ENCODE peak calls at places on chromosome 13, in six cellular contexts. E is right atrium auricular region, H is fibroblast of lung, B is heart right ventricle, L is cardiac muscle cell, M is AG04450. X is an unnamed sample.

GRCh38 chr13:110759710-110760109 is 46.2 kb downstream of the ING1 start:
- DNase-seq in E (no peak), H (peak), B (no peak), L (no peak), M (no peak), X (peak)

GRCh38 chr13:106882222-106882621 is 314.3 kb upstream of the ARGLU1 start:
- DNase-seq in E (no peak), H (no peak), B (no peak), L (no peak), M (no peak), X (no peak)

GRCh38 chr13:60155978-60156377 is 7.8 kb downstream of the DIAPH3 start:
- DNase-seq in E (no peak), H (no peak), B (no peak), L (no peak), M (no peak), X (no peak)

GRCh38 chr13:45143346-45143751 is 23.0 kb downstream of the GTF2F2 start:
- DNase-seq in E (no peak), H (peak), B (no peak), L (no peak), M (peak), X (no peak)

GRCh38 chr13:20128459-20128927 is 32.4 kb downstream of the GJA3 start:
- DNase-seq in E (no peak), H (no peak), B (no peak), L (peak), M (no peak), X (no peak)

GRCh38 chr13:26561636-26562537 is 4.4 kb downstream of the WASF3 start:
- DNase-seq in E (no peak), H (peak), B (no peak), L (peak), M (peak), X (peak)

GRCh38 chr13:62387642-62388041 is 972.0 kb upstream of the PCDH20 start:
- DNase-seq in E (no peak), H (peak), B (no peak), L (no peak), M (peak), X (no peak)

GRCh38 chr13:112870062-112870352 is 99.0 kb upstream of the MCF2L start:
- DNase-seq in E (no peak), H (no peak), B (no peak), L (no peak), M (no peak), X (no peak)

GRCh38 chr13:29802621-29803020 is 47.8 kb downstream of the UBL3 start:
- DNase-seq in E (no peak), H (no peak), B (no peak), L (no peak), M (no peak), X (no peak)

GRCh38 chr13:26458196-26458734 is 99.2 kb upstream of the WASF3 start:
- DNase-seq in E (no peak), H (no peak), B (no peak), L (no peak), M (no peak), X (no peak)

GRCh38 chr13:83618966-83619365 is 263.3 kb downstream of the SLITRK1 start:
- DNase-seq in E (no peak), H (peak), B (no peak), L (no peak), M (no peak), X (peak)

GRCh38 chr13:40471911-40472310 is 194.5 kb downstream of the FOXO1 start:
- DNase-seq in E (no peak), H (no peak), B (no peak), L (no peak), M (no peak), X (no peak)

GRCh38 chr13:95217920-95218830 is 83.1 kb downstream of the ABCC4 start:
- DNase-seq in E (no peak), H (no peak), B (no peak), L (no peak), M (no peak), X (no peak)

GRCh38 chr13:48656621-48657020 is 2.9 kb downstream of the CYSLTR2 start:
- DNase-seq in E (no peak), H (no peak), B (no peak), L (no peak), M (no peak), X (no peak)

GRCh38 chr13:112850273-112850672 is 118.7 kb upstream of the MCF2L start:
- DNase-seq in E (no peak), H (no peak), B (no peak), L (no peak), M (no peak), X (no peak)

GRCh38 chr13:51223284-51224270 is 1.4 kb downstream of the FAM124A start:
- DNase-seq in E (no peak), H (no peak), B (peak), L (no peak), M (no peak), X (no peak)

GRCh38 chr13:51767100-51767499 is 36.9 kb downstream of the DHRS12 start:
- DNase-seq in E (no peak), H (no peak), B (no peak), L (no peak), M (no peak), X (no peak)

GRCh38 chr13:110610955-110611595 is 4.3 kb upstream of the NAXD start:
- DNase-seq in E (no peak), H (peak), B (no peak), L (no peak), M (no peak), X (no peak)

GRCh38 chr13:79307866-79308298 is 98.2 kb downstream of the RBM26 start:
- DNase-seq in E (no peak), H (peak), B (no peak), L (no peak), M (peak), X (peak)

GRCh38 chr13:32586022-32586900 is at the start of gene PDS5B:
- DNase-seq in E (peak), H (peak), B (peak), L (peak), M (peak), X (peak)

GRCh38 chr13:107025991-107026390 is 458.1 kb upstream of the ARGLU1 start:
- DNase-seq in E (no peak), H (peak), B (peak), L (peak), M (no peak), X (peak)

GRCh38 chr13:75263741-75264407 is 218.1 kb downstream of the TBC1D4 start:
- DNase-seq in E (no peak), H (peak), B (no peak), L (no peak), M (no peak), X (no peak)

GRCh38 chr13:42880241-42880640 is 98.9 kb downstream of the FAM216B start:
- DNase-seq in E (no peak), H (no peak), B (peak), L (no peak), M (no peak), X (no peak)

GRCh38 chr13:93794197-93794885 is 567.7 kb downstream of the GPC6 start:
- DNase-seq in E (no peak), H (no peak), B (no peak), L (no peak), M (no peak), X (no peak)

GRCh38 chr13:42594577-42595571 is 20.9 kb downstream of the TNFSF11 start:
- DNase-seq in E (peak), H (peak), B (peak), L (peak), M (peak), X (peak)

GRCh38 chr13:31987071-31987470 is 44.5 kb upstream of the FRY start:
- DNase-seq in E (no peak), H (no peak), B (no peak), L (no peak), M (no peak), X (no peak)

GRCh38 chr13:30151398-30151797 is 156.0 kb downstream of the KATNAL1 start:
- DNase-seq in E (no peak), H (no peak), B (no peak), L (no peak), M (no peak), X (no peak)

GRCh38 chr13:40420160-40420740 is 246.2 kb downstream of the FOXO1 start:
- DNase-seq in E (no peak), H (no peak), B (no peak), L (no peak), M (no peak), X (no peak)

GRCh38 chr13:101204270-101205011 is 211.9 kb downstream of the NALCN start:
- DNase-seq in E (no peak), H (peak), B (no peak), L (no peak), M (no peak), X (no peak)

GRCh38 chr13:42279080-42279479 is 7.1 kb downstream of the AKAP11 start:
- DNase-seq in E (no peak), H (no peak), B (no peak), L (no peak), M (no peak), X (no peak)

GRCh38 chr13:79547211-79547610 is 66.3 kb downstream of the NDFIP2 start:
- DNase-seq in E (no peak), H (no peak), B (no peak), L (no peak), M (no peak), X (no peak)

GRCh38 chr13:42392706-42393572 is 121.0 kb downstream of the AKAP11 start:
- DNase-seq in E (no peak), H (peak), B (no peak), L (no peak), M (no peak), X (no peak)

GRCh38 chr13:96824110-96824509 is 170.2 kb downstream of the OXGR1 start:
- DNase-seq in E (no peak), H (no peak), B (no peak), L (no peak), M (no peak), X (no peak)

GRCh38 chr13:96819375-96819774 is 174.9 kb downstream of the OXGR1 start:
- DNase-seq in E (no peak), H (no peak), B (no peak), L (no peak), M (no peak), X (no peak)

GRCh38 chr13:96821971-96822370 is 172.3 kb downstream of the OXGR1 start:
- DNase-seq in E (no peak), H (no peak), B (no peak), L (no peak), M (no peak), X (no peak)

GRCh38 chr13:96821381-96821780 is 172.9 kb downstream of the OXGR1 start:
- DNase-seq in E (no peak), H (peak), B (no peak), L (no peak), M (no peak), X (peak)

GRCh38 chr13:96822900-96823299 is 171.4 kb downstream of the OXGR1 start:
- DNase-seq in E (no peak), H (peak), B (no peak), L (peak), M (no peak), X (no peak)
- TF ChIP-seq CTCF in E (no peak), H (no peak), B (no peak), L (peak), M (no peak), X (peak)

GRCh38 chr13:108270442-108270841 is 924 bp downstream of the TNFSF13B start:
- DNase-seq in E (no peak), H (no peak), B (no peak), L (peak), M (no peak), X (no peak)
- H3K27ac ChIP-seq in E (peak), H (peak), B (peak), L (no peak), M (no peak), X (no peak)

GRCh38 chr13:65882810-65883209 is 1347.3 kb downstream of the PCDH9 start:
- DNase-seq in E (no peak), H (no peak), B (no peak), L (no peak), M (no peak), X (no peak)
- TF ChIP-seq CTCF in E (no peak), H (no peak), B (no peak), L (peak), M (peak), X (peak)

GRCh38 chr13:28637714-28638355 is 21.1 kb upstream of the POMP start:
- DNase-seq in E (no peak), H (no peak), B (peak), L (no peak), M (no peak), X (peak)
- H3K27ac ChIP-seq in E (peak), H (no peak), B (peak), L (no peak), M (no peak), X (no peak)

DNA sequence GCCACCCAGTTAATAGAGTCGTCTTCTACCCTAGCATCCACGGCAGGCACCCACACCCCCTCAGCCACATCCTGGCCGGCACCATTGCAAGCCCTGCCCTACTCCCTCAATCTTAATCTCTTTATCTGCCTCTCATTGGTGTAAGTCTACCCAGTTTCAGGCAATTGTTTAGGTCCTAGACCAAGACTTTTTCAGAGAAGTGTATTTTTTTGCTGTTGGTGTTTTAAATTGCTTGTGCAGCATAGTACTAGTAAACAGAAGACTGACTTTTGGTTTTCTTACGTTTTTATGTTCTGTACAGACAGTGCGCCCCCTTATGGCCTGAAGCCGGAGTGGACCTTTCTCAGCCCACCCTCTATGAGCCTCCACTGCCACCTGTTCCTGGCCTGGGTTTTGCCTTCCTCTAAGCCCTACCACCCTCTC is 2.3 kb upstream of the LCP1 start:
- DNase-seq in E (no peak), H (no peak), B (peak), L (peak), M (no peak), X (no peak)
- TF ChIP-seq CTCF in E (peak), H (peak), B (no peak), L (peak), M (peak), X (peak)

DNA sequence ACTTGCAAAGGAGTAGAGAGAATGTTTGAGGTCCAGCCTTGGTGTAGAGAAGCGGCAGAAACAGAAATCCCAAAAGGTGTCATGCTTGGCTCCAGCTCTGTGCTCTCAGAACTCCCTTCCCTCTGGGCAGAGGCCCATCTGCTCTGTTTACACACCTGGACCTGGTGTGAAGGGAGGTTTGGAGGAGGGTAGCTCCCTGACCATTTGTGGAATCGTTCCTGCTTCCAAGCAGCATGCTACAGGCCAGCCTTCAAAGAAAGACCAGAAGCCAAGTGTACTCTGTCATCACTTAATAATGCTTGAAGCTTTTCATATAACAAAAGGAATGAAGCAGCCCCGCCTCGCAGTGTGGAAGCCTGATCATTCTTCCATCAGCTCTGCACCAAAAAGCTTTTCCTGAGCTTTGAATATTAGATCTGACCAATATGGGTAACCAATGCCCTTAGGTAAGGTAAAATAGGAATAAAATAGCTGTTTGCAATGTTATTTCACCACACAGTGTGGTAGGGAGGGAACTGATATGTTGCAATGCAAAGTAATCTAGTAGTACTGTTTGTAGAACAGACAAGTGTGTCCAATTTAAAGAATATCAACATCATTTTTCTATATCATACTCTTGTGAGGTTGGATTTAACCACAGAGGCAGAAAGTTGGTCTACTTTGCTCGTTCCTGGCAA is 63.3 kb downstream of the ZIC5 start:
- DNase-seq in E (no peak), H (peak), B (no peak), L (no peak), M (no peak), X (no peak)
- H3K27ac ChIP-seq in E (no peak), H (no peak), B (no peak), L (no peak), M (no peak), X (no peak)

DNA sequence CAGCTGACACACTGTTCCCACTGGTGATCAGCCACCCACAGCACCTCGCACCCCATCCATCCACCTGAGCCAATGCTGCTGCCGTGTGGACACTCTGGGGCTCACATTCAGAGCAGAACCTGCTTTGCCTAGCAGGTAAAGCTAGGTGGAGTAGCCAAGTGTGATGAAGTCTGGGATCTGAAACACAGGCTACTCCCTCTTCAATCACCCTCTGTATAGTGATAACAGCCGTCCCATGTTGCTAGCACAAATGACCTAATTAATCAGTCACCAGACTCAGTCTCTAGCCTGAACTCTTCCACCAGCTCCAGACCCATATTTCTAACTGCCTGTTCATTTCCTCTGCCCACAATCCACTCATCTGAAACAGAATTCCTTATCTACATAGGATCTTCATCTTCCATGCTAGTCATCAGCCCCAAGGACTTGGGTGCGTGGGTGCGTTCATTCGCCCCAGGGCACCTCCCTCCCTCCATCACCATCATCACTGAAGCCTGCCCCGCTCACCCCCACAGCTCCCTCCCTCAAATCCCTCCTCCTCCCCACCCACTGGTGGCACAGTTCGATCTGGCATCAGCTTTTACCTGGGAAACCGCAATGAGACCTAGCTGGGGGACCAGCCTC is 19.8 kb downstream of the STK24 start:
- DNase-seq in E (no peak), H (no peak), B (no peak), L (no peak), M (no peak), X (no peak)
- TF ChIP-seq CTCF in E (peak), H (no peak), B (no peak), L (no peak), M (no peak), X (peak)

GRCh38 chr13:99658266-99658991 is 157.2 kb downstream of the TM9SF2 start:
- DNase-seq in E (peak), H (peak), B (peak), L (peak), M (no peak), X (peak)
- H3K27ac ChIP-seq in E (peak), H (peak), B (peak), L (no peak), M (no peak), X (no peak)

GRCh38 chr13:27728271-27728670 is 64.0 kb upstream of the GSX1 start:
- DNase-seq in E (no peak), H (no peak), B (no peak), L (no peak), M (no peak), X (no peak)
- TF ChIP-seq CTCF in E (no peak), H (no peak), B (no peak), L (no peak), M (no peak), X (peak)

GRCh38 chr13:97281028-97281427 is 58.9 kb downstream of the MBNL2 start:
- DNase-seq in E (no peak), H (no peak), B (no peak), L (no peak), M (no peak), X (no peak)

GRCh38 chr13:97279079-97279411 is 56.9 kb downstream of the MBNL2 start:
- DNase-seq in E (no peak), H (no peak), B (no peak), L (no peak), M (no peak), X (no peak)

GRCh38 chr13:97278395-97279078 is 56.4 kb downstream of the MBNL2 start:
- DNase-seq in E (no peak), H (peak), B (no peak), L (no peak), M (no peak), X (no peak)

GRCh38 chr13:97279913-97280312 is 57.8 kb downstream of the MBNL2 start:
- DNase-seq in E (no peak), H (peak), B (no peak), L (no peak), M (no peak), X (peak)

DNA sequence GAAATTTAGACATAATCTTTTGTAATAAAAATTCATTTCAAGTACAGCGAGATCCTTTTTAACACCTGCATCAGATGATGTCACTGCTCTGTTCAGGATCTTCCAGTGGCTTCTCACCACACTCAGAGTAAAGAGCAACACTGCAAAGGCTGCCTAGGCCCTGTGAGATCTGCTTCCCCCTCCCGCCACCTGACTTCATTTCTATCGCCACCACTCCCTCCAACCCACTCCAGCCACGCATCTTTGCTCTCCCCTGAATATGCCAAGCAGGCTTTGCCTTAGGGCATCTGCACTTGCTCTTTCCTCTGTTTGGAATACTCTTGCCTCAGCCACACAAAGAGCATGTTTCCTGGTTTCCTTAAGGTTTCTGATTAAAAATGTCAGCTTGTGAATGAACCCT is 58.3 kb downstream of the MBNL2 start:
- DNase-seq in E (no peak), H (no peak), B (no peak), L (no peak), M (no peak), X (no peak)
- H3K27ac ChIP-seq in E (no peak), H (no peak), B (no peak), L (no peak), M (no peak), X (peak)

X was measured in brain microvascular endothelial cell.